ENCODE peak calls at places on chromosomes 1 and 21, in ten cellular contexts. X, S, W, M, L, Z, B, I, D and U are unnamed samples.

GRCh38 chr1:212219679-212220463 is 65.3 kb upstream of the PPP2R5A start:
- DNase-seq in L (no peak), M (no peak), S (no peak), I (no peak), X (no peak), Z (no peak), B (peak; percentile 84), W (no peak), D (no peak), U (no peak)

GRCh38 chr1:12112711-12113161 is 49.6 kb downstream of the TNFRSF8 start:
- DNase-seq in W (no peak), X (no peak), L (no peak), B (peak; percentile 69), I (no peak), S (no peak), D (no peak), M (no peak), Z (peak; percentile 72), U (no peak)

GRCh38 chr1:26993237-26994019 is at the start of gene TRNP1:
- DNase-seq in I (peak; percentile 52), B (peak; percentile 67), Z (peak; percentile 91), W (peak; percentile 86), X (peak; percentile 70), D (peak; percentile 50), S (peak; percentile 59), L (peak; percentile 84), M (peak; percentile 49), U (peak; percentile 64)

GRCh38 chr1:153933955-153934354 is 11.2 kb upstream of the GATAD2B start:
- DNase-seq in Z (no peak), W (no peak), B (no peak), S (no peak), X (no peak), M (no peak), L (no peak), D (no peak), I (no peak), U (no peak)

GRCh38 chr1:26412180-26412840 is 1.7 kb downstream of the LIN28A start:
- DNase-seq in W (peak; percentile 73), X (no peak), I (no peak), Z (no peak), M (no peak), S (no peak), B (no peak), L (no peak), D (no peak), U (no peak)

GRCh38 chr1:44240802-44241671 is 27.8 kb downstream of the DMAP1 start:
- DNase-seq in S (no peak), Z (no peak), I (no peak), D (no peak), W (no peak), B (no peak), M (no peak), L (peak; percentile 43), X (no peak), U (no peak)

GRCh38 chr1:110961902-110962301 is 1.8 kb downstream of the LRIF1 start:
- DNase-seq in L (no peak), D (no peak), S (no peak), Z (no peak), M (no peak), B (no peak), W (no peak), I (no peak), X (no peak), U (no peak)

GRCh38 chr1:37478890-37479254 is 4.5 kb downstream of the ZC3H12A start:
- DNase-seq in L (no peak), M (no peak), I (no peak), W (no peak), S (no peak), B (peak; percentile 54), D (peak; percentile 66), X (peak; percentile 35), Z (no peak), U (peak; percentile 26)

GRCh38 chr1:201718346-201719202 is 110.4 kb upstream of the IPO9 start:
- DNase-seq in X (no peak), Z (no peak), L (no peak), S (no peak), I (no peak), B (no peak), D (no peak), M (no peak), W (no peak), U (no peak)

GRCh38 chr21:27713159-27714109 is 746.5 kb upstream of the ADAMTS5 start:
- DNase-seq in X (no peak), L (no peak), M (no peak), Z (no peak), W (no peak), I (no peak), B (no peak), D (no peak), S (no peak), U (no peak)

GRCh38 chr1:31761883-31762282 is 2.3 kb downstream of the ADGRB2 start:
- DNase-seq in M (no peak), D (no peak), S (no peak), I (no peak), B (peak; percentile 85), L (no peak), W (no peak), Z (peak; percentile 43), X (no peak), U (no peak)

GRCh38 chr1:188237573-188238353 is 1409.0 kb downstream of the PLA2G4A start:
- DNase-seq in M (no peak), I (no peak), W (no peak), Z (no peak), X (no peak), B (peak; percentile 75), S (no peak), D (no peak), L (no peak), U (no peak)

GRCh38 chr1:203328714-203329122 is 22.2 kb downstream of the FMOD start:
- DNase-seq in I (peak; percentile 50), D (no peak), Z (no peak), X (peak; percentile 75), S (no peak), B (peak; percentile 61), M (peak; percentile 68), L (peak; percentile 97), W (peak; percentile 21), U (no peak)

GRCh38 chr21:36854391-36854790 is 112.1 kb downstream of the HLCS start:
- DNase-seq in I (peak; percentile 15), X (peak; percentile 63), B (no peak), W (peak; percentile 69), M (peak; percentile 46), D (no peak), S (no peak), Z (peak; percentile 36), L (peak; percentile 18), U (no peak)

GRCh38 chr1:156114101-156114918 is at the start of gene LMNA:
- DNase-seq in L (peak; percentile 70), X (no peak), S (peak; percentile 72), B (peak; percentile 95), M (peak; percentile 48), D (peak; percentile 38), I (peak; percentile 64), Z (peak; percentile 98), W (peak; percentile 80), U (peak; percentile 78)

GRCh38 chr21:40345700-40346099 is 478.5 kb downstream of the PCP4 start:
- DNase-seq in X (no peak), W (no peak), I (no peak), M (no peak), S (no peak), Z (no peak), B (no peak), L (no peak), D (no peak), U (no peak)

GRCh38 chr1:192609110-192610079 is 26.6 kb upstream of the RGS13 start:
- DNase-seq in S (peak; percentile 25), D (peak; percentile 84), B (no peak), W (no peak), M (no peak), X (peak; percentile 93), Z (no peak), I (no peak), L (no peak), U (peak; percentile 26)

GRCh38 chr1:186375929-186376330 is 292 bp downstream of the ODR4 start:
- DNase-seq in Z (no peak), X (no peak), B (no peak), D (no peak), M (no peak), S (no peak), I (no peak), L (no peak), W (no peak), U (no peak)

GRCh38 chr1:31549807-31550620 is 26.3 kb upstream of the TINAGL1 start:
- DNase-seq in M (no peak), B (no peak), X (no peak), W (no peak), Z (peak; percentile 41), S (no peak), L (no peak), I (no peak), D (no peak), U (no peak)

GRCh38 chr1:20280399-20280798 is 10.3 kb upstream of the VWA5B1 start:
- DNase-seq in S (no peak), X (no peak), B (no peak), D (no peak), Z (no peak), I (no peak), L (no peak), W (no peak), M (no peak), U (no peak)

GRCh38 chr1:3453891-3454810 is at the start of gene ARHGEF16:
- DNase-seq in M (peak; percentile 70), W (peak; percentile 87), L (peak; percentile 84), S (no peak), X (no peak), I (peak; percentile 80), Z (peak; percentile 73), B (peak; percentile 12), D (no peak), U (peak; percentile 36)

GRCh38 chr1:98066911-98067310 is 146.1 kb upstream of the DPYD start:
- DNase-seq in Z (no peak), D (no peak), L (no peak), W (no peak), I (no peak), M (no peak), X (no peak), B (no peak), S (no peak), U (no peak)

GRCh38 chr1:29099286-29099685 is 24.4 kb downstream of the TMEM200B start:
- DNase-seq in X (no peak), L (no peak), S (no peak), W (no peak), I (no peak), D (no peak), B (no peak), Z (no peak), M (no peak), U (no peak)

GRCh38 chr1:202862672-202863560 is 26.0 kb downstream of the RABIF start:
- DNase-seq in S (no peak), D (no peak), M (no peak), Z (no peak), B (no peak), W (no peak), I (no peak), L (no peak), X (no peak), U (no peak)

GRCh38 chr1:70656371-70656770 is 245.3 kb downstream of the CTH start:
- DNase-seq in W (no peak), M (no peak), X (no peak), I (no peak), L (no peak), Z (peak; percentile 44), D (no peak), B (no peak), S (no peak), U (no peak)

GRCh38 chr1:55311057-55311631 is 96.0 kb upstream of the USP24 start:
- DNase-seq in B (peak; percentile 61), X (no peak), Z (peak; percentile 61), L (no peak), I (no peak), S (no peak), D (no peak), M (no peak), W (no peak), U (no peak)

GRCh38 chr1:54459140-54459539 is 52.9 kb upstream of the SSBP3 start:
- DNase-seq in L (no peak), I (no peak), W (no peak), Z (no peak), D (no peak), X (no peak), B (no peak), M (no peak), S (no peak), U (no peak)

GRCh38 chr21:45041351-45041805 is 33.0 kb upstream of the ADARB1 start:
- DNase-seq in D (no peak), W (no peak), L (no peak), S (no peak), B (peak; percentile 40), Z (peak; percentile 91), M (no peak), X (no peak), I (no peak), U (no peak)